ENCODE peak calls at places on chromosomes 16 and 17, in six cellular contexts. L is SK-MEL-5; Y is stimulated activated naive B cell treated with anti-CD40 and anti-IgM and Interleukin-4, amounts not matched to agents 10 μg/mL and 1 μg/mL and 100 μg/mL, for 72 hours; G is pulmonary artery endothelial cell; B is effector memory CD4-positive, alpha-beta T cell; I is AG08395. F is an unnamed sample.
A peak's percentile ranks its signal among the peaks of the same experiment; 100 is the strongest.

GRCh38 chr17:18246880-18247612 is 11.5 kb downstream of the FLII start:
- DNase-seq in L (peak; percentile 61), Y (no peak), G (no peak), B (no peak), I (peak; percentile 47), F (no peak)

GRCh38 chr16:13337482-13337881 is 436.1 kb downstream of the SHISA9 start:
- DNase-seq in L (no peak), Y (no peak), G (no peak), B (no peak), I (no peak), F (no peak)

GRCh38 chr16:67027046-67027445 is 1.9 kb upstream of the CBFB start:
- DNase-seq in L (no peak), Y (no peak), G (no peak), B (no peak), I (no peak), F (no peak)

GRCh38 chr16:82753821-82754220 is 127.1 kb downstream of the CDH13 start:
- DNase-seq in L (no peak), Y (no peak), G (no peak), B (no peak), I (peak; percentile 43), F (no peak)

GRCh38 chr17:17741346-17742023 is 60.2 kb downstream of the RAI1 start:
- DNase-seq in L (no peak), Y (no peak), G (no peak), B (no peak), I (peak; percentile 67), F (no peak)

GRCh38 chr17:57044976-57045867 is 39.8 kb upstream of the AKAP1 start:
- DNase-seq in L (no peak), Y (no peak), G (no peak), B (no peak), I (no peak), F (no peak)

GRCh38 chr16:1101573-1102332 is 5.7 kb upstream of the C1QTNF8 start:
- DNase-seq in L (no peak), Y (no peak), G (no peak), B (no peak), I (no peak), F (no peak)

GRCh38 chr17:74089869-74090464 is 113.5 kb upstream of the RPL38 start:
- DNase-seq in L (peak; percentile 94), Y (no peak), G (no peak), B (no peak), I (peak; percentile 77), F (peak; percentile 54)

GRCh38 chr16:61890346-61890745 is 145.9 kb downstream of the CDH8 start:
- DNase-seq in L (no peak), Y (no peak), G (no peak), B (no peak), I (no peak), F (no peak)

GRCh38 chr16:10992797-10993196 is 48.4 kb downstream of the CLEC16A start:
- DNase-seq in L (no peak), Y (no peak), G (no peak), B (no peak), I (peak; percentile 84), F (no peak)

GRCh38 chr17:57955183-57955952 is at the start of gene CUEDC1:
- DNase-seq in L (peak; percentile 68), Y (peak; percentile 41), G (no peak), B (peak; percentile 46), I (peak; percentile 78), F (peak; percentile 78)

GRCh38 chr17:81939881-81940385 is 2.8 kb upstream of the PYCR1 start:
- DNase-seq in L (no peak), Y (no peak), G (no peak), B (no peak), I (peak; percentile 42), F (no peak)

GRCh38 chr17:76840884-76841775 is 27.1 kb upstream of the MGAT5B start:
- DNase-seq in L (no peak), Y (no peak), G (no peak), B (no peak), I (no peak), F (no peak)

GRCh38 chr17:81576621-81577277 is 24.6 kb upstream of the FAAP100 start:
- DNase-seq in L (peak; percentile 85), Y (no peak), G (no peak), B (no peak), I (peak; percentile 75), F (peak; percentile 67)

GRCh38 chr16:72561-73537 is at the start of gene RHBDF1:
- DNase-seq in L (peak; percentile 37), Y (no peak), G (no peak), B (no peak), I (peak; percentile 86), F (peak; percentile 64)

GRCh38 chr16:51549836-51550235 is 398.8 kb upstream of the SALL1 start:
- DNase-seq in L (no peak), Y (no peak), G (no peak), B (no peak), I (peak; percentile 21), F (no peak)

F was measured in HuH-7.